ENCODE peak calls at places on chromosomes 4 and X, in nine cellular contexts. L is activated CD8-positive, alpha-beta memory T cell treated with anti-CD3 and anti-CD28 coated beads, Interleukin-2, amount 50 U/mL, for 4 hours; U is DMS153; C is tibial artery; S is stimulated activated CD4-positive, alpha-beta T cell treated with anti-CD3 and anti-CD28 coated beads, TNF-alpha, amount 100 ng/mL, for 48 hours; V is IMR-90; K is EH; Y is HTR-8/SVneo; W is nephron progenitor cell. Q is an unnamed sample.

GRCh38 chr4:6183740-6184139 is 16.6 kb downstream of the JAKMIP1 start:
- DNase-seq in Y (no peak), K (no peak), U (no peak), W (no peak), C (no peak), L (no peak), S (no peak), V (no peak), Q (no peak)

GRCh38 chr4:169256101-169256612 is 14.6 kb downstream of the SH3RF1 start:
- DNase-seq in V (peak; percentile 51), L (no peak), U (no peak), Y (no peak), C (no peak), S (no peak), W (no peak), K (peak; percentile 79), Q (no peak)

GRCh38 chrX:2989565-2989964 is 16.8 kb upstream of the ARSH start:
- DNase-seq in W (no peak), C (no peak), U (no peak), V (no peak), S (no peak), K (peak; percentile 28), L (no peak), Y (no peak), Q (no peak)

GRCh38 chr4:146477054-146477453 is 44.7 kb downstream of the SLC10A7 start:
- DNase-seq in U (no peak), C (no peak), Y (no peak), V (no peak), L (no peak), K (peak; percentile 31), S (no peak), W (no peak), Q (no peak)

GRCh38 chrX:37692918-37693317 is 7.3 kb downstream of the XK start:
- DNase-seq in V (peak; percentile 53), S (no peak), Y (no peak), W (no peak), L (no peak), K (no peak), U (no peak), C (no peak), Q (no peak)

GRCh38 chr4:87050596-87050995 is 115.8 kb downstream of the AFF1 start:
- DNase-seq in S (no peak), L (no peak), W (no peak), C (peak; percentile 48), K (no peak), V (no peak), U (no peak), Y (no peak), Q (no peak)

GRCh38 chr4:40149960-40150385 is 46.9 kb upstream of the RHOH start:
- DNase-seq in U (peak; percentile 1), Y (peak; percentile 56), L (peak; percentile 71), S (peak; percentile 59), K (peak; percentile 72), V (peak; percentile 67), W (peak; percentile 31), C (peak; percentile 67), Q (no peak)

GRCh38 chr4:36224969-36225903 is 19.1 kb downstream of the ARAP2 start:
- DNase-seq in W (no peak), Y (no peak), V (no peak), U (no peak), L (no peak), C (no peak), S (no peak), K (no peak), Q (peak; percentile 69)

GRCh38 chr4:113457886-113458285 is 303.7 kb downstream of the CAMK2D start:
- DNase-seq in C (no peak), L (no peak), W (no peak), Y (no peak), U (no peak), V (peak; percentile 65), S (no peak), K (peak; percentile 54), Q (no peak)

GRCh38 chr4:44446191-44446590 is 2.4 kb downstream of the KCTD8 start:
- DNase-seq in S (no peak), Y (no peak), U (no peak), K (no peak), V (no peak), C (no peak), L (no peak), W (no peak), Q (no peak)

GRCh38 chr4:78568640-78569261 is 17.2 kb downstream of the ANXA3 start:
- DNase-seq in K (peak; percentile 59), W (no peak), U (no peak), C (no peak), L (no peak), Y (no peak), S (no peak), V (no peak), Q (no peak)

GRCh38 chr4:185810746-185811508 is 1.1 kb downstream of the SORBS2 start:
- DNase-seq in V (no peak), Y (no peak), W (no peak), C (no peak), U (no peak), K (no peak), S (no peak), L (no peak), Q (no peak)

GRCh38 chr4:174214102-174214878 is 69.2 kb downstream of the FBXO8 start:
- DNase-seq in S (no peak), V (no peak), U (no peak), C (no peak), K (no peak), L (no peak), W (peak; percentile 28), Y (no peak), Q (no peak)

GRCh38 chrX:48530736-48531135 is 8.8 kb upstream of the TBC1D25 start:
- DNase-seq in Y (no peak), K (peak; percentile 26), W (no peak), V (no peak), L (no peak), U (no peak), C (no peak), S (no peak), Q (no peak)

GRCh38 chrX:72137846-72138455 is 6.2 kb upstream of the RTL5 start:
- DNase-seq in C (no peak), W (no peak), L (no peak), Y (no peak), U (no peak), V (no peak), S (no peak), K (no peak), Q (no peak)

GRCh38 chr4:112144546-112145325 is 518 bp upstream of the FAM241A start:
- DNase-seq in L (no peak), U (no peak), Y (no peak), W (no peak), V (no peak), S (no peak), C (no peak), K (no peak), Q (no peak)

GRCh38 chr4:64146030-64146429 is 263.2 kb downstream of the TECRL start:
- DNase-seq in L (no peak), K (no peak), V (no peak), Y (no peak), W (no peak), S (no peak), C (no peak), U (no peak), Q (no peak)

GRCh38 chr4:38132140-38132673 is 172.0 kb downstream of the PTTG2 start:
- DNase-seq in U (no peak), W (no peak), Y (no peak), L (peak; percentile 57), K (peak; percentile 95), C (peak; percentile 66), S (peak; percentile 60), V (peak; percentile 99), Q (peak; percentile 40)

GRCh38 chr4:140743194-140743931 is 12.8 kb downstream of the TBC1D9 start:
- DNase-seq in U (peak; percentile 12), W (no peak), Y (peak; percentile 11), K (peak; percentile 51), L (no peak), S (no peak), C (no peak), V (peak; percentile 57), Q (no peak)

GRCh38 chr4:99504804-99505502 is 5.9 kb upstream of the C4orf17 start:
- DNase-seq in K (no peak), C (no peak), U (no peak), L (no peak), W (no peak), Y (no peak), V (no peak), S (no peak), Q (no peak)

GRCh38 chrX:20171887-20172286 is 30.2 kb upstream of the EIF1AX start:
- DNase-seq in Y (no peak), K (no peak), S (no peak), U (no peak), L (no peak), W (no peak), V (no peak), C (no peak), Q (no peak)

GRCh38 chrX:143633530-143634372 is 2.1 kb downstream of the SLITRK4 start:
- DNase-seq in Y (no peak), V (no peak), S (no peak), C (no peak), K (no peak), U (no peak), L (no peak), W (peak; percentile 44), Q (no peak)

GRCh38 chrX:150635952-150636351 is 57.2 kb upstream of the MTMR1 start:
- DNase-seq in W (no peak), K (peak; percentile 82), V (peak; percentile 84), L (no peak), U (no peak), S (no peak), Y (peak; percentile 0), C (no peak), Q (no peak)

GRCh38 chrX:19798423-19798822 is 89.0 kb downstream of the SH3KBP1 start:
- DNase-seq in C (no peak), W (no peak), V (no peak), K (no peak), S (no peak), L (no peak), U (no peak), Y (no peak), Q (no peak)

GRCh38 chr4:53855886-53856260 is 208.5 kb downstream of the CHIC2 start:
- DNase-seq in K (peak; percentile 93), S (no peak), U (no peak), W (no peak), V (peak; percentile 91), L (no peak), Y (no peak), C (no peak), Q (no peak)

GRCh38 chrX:101079223-101079622 is 544 bp downstream of the TMEM35A start:
- DNase-seq in K (peak; percentile 10), W (no peak), L (no peak), Y (no peak), C (no peak), U (no peak), S (no peak), V (peak; percentile 32), Q (no peak)

GRCh38 chrX:44908198-44908597 is 35.2 kb downstream of the KDM6A start:
- DNase-seq in W (no peak), C (no peak), K (peak; percentile 52), V (peak; percentile 28), S (no peak), Y (no peak), U (no peak), L (no peak), Q (no peak)

GRCh38 chr4:128769011-128769410 is 40.5 kb upstream of the JADE1 start:
- DNase-seq in K (no peak), V (no peak), U (no peak), C (no peak), L (no peak), S (no peak), Y (no peak), W (no peak), Q (no peak)

GRCh38 chr4:140242357-140243284 is 88.6 kb upstream of the MAML3 start:
- DNase-seq in U (no peak), V (no peak), Y (no peak), L (no peak), C (no peak), K (no peak), S (no peak), W (no peak), Q (no peak)

GRCh38 chr4:159227378-159227777 is 124.5 kb downstream of the RAPGEF2 start:
- DNase-seq in U (peak; percentile 56), C (no peak), S (no peak), L (no peak), K (peak; percentile 26), Y (no peak), V (peak; percentile 39), W (no peak), Q (no peak)

GRCh38 chrX:136953867-136954787 is 73.6 kb upstream of the RBMX start:
- DNase-seq in W (peak; percentile 51), C (peak; percentile 68), V (peak; percentile 67), S (peak; percentile 51), Y (peak; percentile 27), L (peak; percentile 45), U (peak; percentile 57), K (peak; percentile 63), Q (peak; percentile 9)